ENCODE peak calls at places on chromosomes 4 and X, in four cellular contexts. One of them, this sample, is unnamed. For H3K27me3, the result is how much of the 10 kb centered on the place peaks cover.

GRCh38 chr4:176002007-176002623 is 63.5 kb upstream of the WDR17 start:
- DNase-seq in IMR-90: no peak
- DNase-seq in heart left ventricle: peak
- DNase-seq in tibial nerve: no peak
- DNase-seq in this sample: no peak

GRCh38 chr4:52546449-52546848 is 112.7 kb downstream of the USP46 start:
- DNase-seq in IMR-90: no peak
- DNase-seq in heart left ventricle: no peak
- DNase-seq in tibial nerve: no peak
- DNase-seq in this sample: no peak

GRCh38 chr4:32748061-32748460 is 2027.9 kb downstream of the PCDH7 start:
- DNase-seq in IMR-90: no peak
- DNase-seq in heart left ventricle: no peak
- DNase-seq in tibial nerve: no peak
- DNase-seq in this sample: no peak

GRCh38 chrX:78104447-78105176 is 564 bp downstream of the PGK1 start:
- DNase-seq in IMR-90: peak
- DNase-seq in heart left ventricle: peak
- DNase-seq in tibial nerve: peak
- DNase-seq in this sample: peak

GRCh38 chr4:157706134-157706533 is 466.7 kb downstream of the GASK1B start:
- DNase-seq in IMR-90: no peak
- DNase-seq in heart left ventricle: no peak
- DNase-seq in tibial nerve: no peak
- DNase-seq in this sample: no peak

GRCh38 chr4:139557506-139558110 is 1.6 kb upstream of the SETD7 start:
- DNase-seq in IMR-90: no peak
- DNase-seq in heart left ventricle: no peak
- DNase-seq in tibial nerve: no peak
- DNase-seq in this sample: no peak

GRCh38 chr4:99504804-99505502 is 5.9 kb upstream of the C4orf17 start:
- DNase-seq in IMR-90: no peak
- DNase-seq in heart left ventricle: no peak
- DNase-seq in tibial nerve: no peak
- DNase-seq in this sample: no peak

GRCh38 chr4:76856183-76856969 is 41.6 kb downstream of the SOWAHB start:
- DNase-seq in IMR-90: peak
- DNase-seq in heart left ventricle: no peak
- DNase-seq in tibial nerve: no peak
- DNase-seq in this sample: no peak

GRCh38 chr4:185283723-185284122 is 74.3 kb downstream of the SNX25 start:
- DNase-seq in IMR-90: peak
- DNase-seq in heart left ventricle: no peak
- DNase-seq in tibial nerve: no peak
- DNase-seq in this sample: no peak

GRCh38 chr4:9921326-9921725 is 100.0 kb downstream of the SLC2A9 start:
- DNase-seq in IMR-90: no peak
- DNase-seq in heart left ventricle: no peak
- DNase-seq in tibial nerve: no peak
- DNase-seq in this sample: no peak

GRCh38 chr4:26321326-26322276 is 787 bp downstream of the RBPJ start:
- DNase-seq in IMR-90: peak
- DNase-seq in heart left ventricle: peak
- DNase-seq in tibial nerve: no peak
- DNase-seq in this sample: peak

GRCh38 chr4:13893221-13893620 is 265.7 kb upstream of the BOD1L1 start:
- DNase-seq in IMR-90: peak
- DNase-seq in heart left ventricle: no peak
- DNase-seq in tibial nerve: no peak
- DNase-seq in this sample: no peak

GRCh38 chr4:141680060-141680459 is 43.7 kb downstream of the IL15 start:
- DNase-seq in IMR-90: no peak
- DNase-seq in heart left ventricle: no peak
- DNase-seq in tibial nerve: no peak
- DNase-seq in this sample: no peak

GRCh38 chrX:122579521-122579920 is 604.6 kb upstream of the GRIA3 start:
- DNase-seq in IMR-90: peak
- DNase-seq in heart left ventricle: no peak
- DNase-seq in tibial nerve: no peak
- DNase-seq in this sample: no peak

GRCh38 chrX:153319295-153319694 is 2.3 kb downstream of the PNMA6F start:
- DNase-seq in IMR-90: no peak
- DNase-seq in heart left ventricle: no peak
- DNase-seq in tibial nerve: no peak
- DNase-seq in this sample: no peak

DNA sequence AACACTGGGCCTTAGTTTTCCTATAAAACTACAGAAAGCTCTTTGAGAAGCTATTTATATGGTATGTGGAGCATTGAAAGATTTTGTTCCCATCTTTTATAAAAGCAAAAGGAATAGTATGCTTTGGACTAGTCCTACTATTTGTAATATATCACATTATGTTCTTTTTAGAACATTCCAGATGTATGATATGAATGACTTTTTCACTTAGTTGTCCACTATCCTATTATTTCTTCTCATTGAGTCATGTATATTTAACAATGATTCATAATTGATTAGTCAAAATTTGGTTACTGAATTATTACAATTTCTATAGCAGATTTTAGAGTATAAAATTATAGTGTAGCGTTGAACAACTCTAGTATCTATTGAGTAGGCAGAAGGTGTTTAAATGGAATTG is 34.2 kb downstream of the RASSF6 start:
- DNase-seq in IMR-90: no peak
- DNase-seq in heart left ventricle: no peak
- DNase-seq in tibial nerve: no peak
- DNase-seq in this sample: no peak
- H3K27ac ChIP-seq in IMR-90: no peak
- H3K27ac ChIP-seq in heart left ventricle: no peak
- H3K27ac ChIP-seq in tibial nerve: no peak
- H3K27ac ChIP-seq in this sample: no peak

GRCh38 chr4:3717241-3717640 is 48.9 kb upstream of the ADRA2C start:
- DNase-seq in IMR-90: no peak
- DNase-seq in heart left ventricle: peak
- DNase-seq in tibial nerve: no peak
- DNase-seq in this sample: no peak
- H3K27me3 ChIP-seq in IMR-90: under half
- H3K27me3 ChIP-seq in heart left ventricle: under half
- H3K27me3 ChIP-seq in tibial nerve: under half
- H3K27me3 ChIP-seq in this sample: under half

GRCh38 chrX:68808686-68809357 is 20.0 kb upstream of the EFNB1 start:
- DNase-seq in IMR-90: no peak
- DNase-seq in heart left ventricle: peak
- DNase-seq in tibial nerve: no peak
- DNase-seq in this sample: no peak
- TF ChIP-seq CTCF in IMR-90: peak
- TF ChIP-seq CTCF in heart left ventricle: peak
- TF ChIP-seq CTCF in tibial nerve: peak
- TF ChIP-seq CTCF in this sample: no peak

GRCh38 chr4:147246096-147246495 is 234.8 kb upstream of the EDNRA start:
- DNase-seq in IMR-90: no peak
- DNase-seq in heart left ventricle: no peak
- DNase-seq in tibial nerve: no peak
- DNase-seq in this sample: no peak

GRCh38 chr4:147250062-147250461 is 230.8 kb upstream of the EDNRA start:
- DNase-seq in IMR-90: no peak
- DNase-seq in heart left ventricle: no peak
- DNase-seq in tibial nerve: no peak
- DNase-seq in this sample: no peak

GRCh38 chr4:147244786-147245185 is 236.1 kb upstream of the EDNRA start:
- DNase-seq in IMR-90: no peak
- DNase-seq in heart left ventricle: no peak
- DNase-seq in tibial nerve: no peak
- DNase-seq in this sample: no peak

GRCh38 chr4:147247577-147247976 is 233.3 kb upstream of the EDNRA start:
- DNase-seq in IMR-90: peak
- DNase-seq in heart left ventricle: no peak
- DNase-seq in tibial nerve: no peak
- DNase-seq in this sample: no peak
- H3K27ac ChIP-seq in IMR-90: no peak
- H3K27ac ChIP-seq in heart left ventricle: no peak
- H3K27ac ChIP-seq in tibial nerve: no peak
- H3K27ac ChIP-seq in this sample: no peak

GRCh38 chr4:17778431-17778830 is 3.0 kb downstream of the FAM184B start:
- DNase-seq in IMR-90: no peak
- DNase-seq in heart left ventricle: no peak
- DNase-seq in tibial nerve: no peak
- DNase-seq in this sample: no peak
- H3K27me3 ChIP-seq in IMR-90: under half
- H3K27me3 ChIP-seq in heart left ventricle: under half
- H3K27me3 ChIP-seq in tibial nerve: under half
- H3K27me3 ChIP-seq in this sample: under half

GRCh38 chr4:93152461-93152860 is 676.1 kb upstream of the ATOH1 start:
- DNase-seq in IMR-90: no peak
- DNase-seq in heart left ventricle: no peak
- DNase-seq in tibial nerve: no peak
- DNase-seq in this sample: no peak

GRCh38 chr4:93157984-93158383 is 670.6 kb upstream of the ATOH1 start:
- DNase-seq in IMR-90: peak
- DNase-seq in heart left ventricle: no peak
- DNase-seq in tibial nerve: no peak
- DNase-seq in this sample: no peak
- TF ChIP-seq CTCF in IMR-90: peak
- TF ChIP-seq CTCF in heart left ventricle: no peak
- TF ChIP-seq CTCF in tibial nerve: no peak
- TF ChIP-seq CTCF in this sample: no peak